ENCODE peak calls at places on chromosomes 2 and 18, in seven cellular contexts. One of them, this sample, is unnamed.

GRCh38 chr18:63439334-63439733 is 17.1 kb upstream of the VPS4B start:
- DNase-seq in CD8-positive, alpha-beta T cell: peak
- DNase-seq in RWPE2: no peak
- DNase-seq in stimulated activated effector memory CD8-positive, alpha-beta T cell treated with anti-CD3 and anti-CD28 coated beads, Interleukin-12 subunit alpha, Interleukin-12 subunit beta, amount 100 ng/mL, for 72 hours: peak
- DNase-seq in ureter: no peak
- DNase-seq in Ammon's horn: peak
- DNase-seq in aorta: no peak
- DNase-seq in this sample: peak

GRCh38 chr2:237456200-237456731 is 30.8 kb upstream of the MLPH start:
- DNase-seq in CD8-positive, alpha-beta T cell: no peak
- DNase-seq in RWPE2: no peak
- DNase-seq in stimulated activated effector memory CD8-positive, alpha-beta T cell treated with anti-CD3 and anti-CD28 coated beads, Interleukin-12 subunit alpha, Interleukin-12 subunit beta, amount 100 ng/mL, for 72 hours: no peak
- DNase-seq in ureter: no peak
- DNase-seq in Ammon's horn: no peak
- DNase-seq in aorta: peak
- DNase-seq in this sample: no peak

GRCh38 chr2:105324732-105325131 is 4.8 kb downstream of the TGFBRAP1 start:
- DNase-seq in CD8-positive, alpha-beta T cell: no peak
- DNase-seq in RWPE2: no peak
- DNase-seq in stimulated activated effector memory CD8-positive, alpha-beta T cell treated with anti-CD3 and anti-CD28 coated beads, Interleukin-12 subunit alpha, Interleukin-12 subunit beta, amount 100 ng/mL, for 72 hours: no peak
- DNase-seq in ureter: no peak
- DNase-seq in Ammon's horn: no peak
- DNase-seq in aorta: no peak
- DNase-seq in this sample: no peak

GRCh38 chr2:215828528-215829184 is 184.7 kb downstream of the MREG start:
- DNase-seq in CD8-positive, alpha-beta T cell: no peak
- DNase-seq in RWPE2: no peak
- DNase-seq in stimulated activated effector memory CD8-positive, alpha-beta T cell treated with anti-CD3 and anti-CD28 coated beads, Interleukin-12 subunit alpha, Interleukin-12 subunit beta, amount 100 ng/mL, for 72 hours: no peak
- DNase-seq in ureter: peak
- DNase-seq in Ammon's horn: peak
- DNase-seq in aorta: no peak
- DNase-seq in this sample: peak

GRCh38 chr2:38013158-38013752 is 62.7 kb downstream of the CYP1B1 start:
- DNase-seq in CD8-positive, alpha-beta T cell: no peak
- DNase-seq in RWPE2: no peak
- DNase-seq in stimulated activated effector memory CD8-positive, alpha-beta T cell treated with anti-CD3 and anti-CD28 coated beads, Interleukin-12 subunit alpha, Interleukin-12 subunit beta, amount 100 ng/mL, for 72 hours: no peak
- DNase-seq in ureter: no peak
- DNase-seq in Ammon's horn: no peak
- DNase-seq in aorta: no peak
- DNase-seq in this sample: no peak

GRCh38 chr18:72867721-72868665 is at the start of gene NETO1:
- DNase-seq in CD8-positive, alpha-beta T cell: no peak
- DNase-seq in RWPE2: no peak
- DNase-seq in stimulated activated effector memory CD8-positive, alpha-beta T cell treated with anti-CD3 and anti-CD28 coated beads, Interleukin-12 subunit alpha, Interleukin-12 subunit beta, amount 100 ng/mL, for 72 hours: no peak
- DNase-seq in ureter: no peak
- DNase-seq in Ammon's horn: no peak
- DNase-seq in aorta: no peak
- DNase-seq in this sample: no peak

GRCh38 chr2:73993376-73993775 is 8.7 kb downstream of the TET3 start:
- DNase-seq in CD8-positive, alpha-beta T cell: no peak
- DNase-seq in RWPE2: no peak
- DNase-seq in stimulated activated effector memory CD8-positive, alpha-beta T cell treated with anti-CD3 and anti-CD28 coated beads, Interleukin-12 subunit alpha, Interleukin-12 subunit beta, amount 100 ng/mL, for 72 hours: no peak
- DNase-seq in ureter: no peak
- DNase-seq in Ammon's horn: no peak
- DNase-seq in aorta: no peak
- DNase-seq in this sample: no peak

GRCh38 chr2:74037379-74037860 is 52.7 kb downstream of the TET3 start:
- DNase-seq in CD8-positive, alpha-beta T cell: no peak
- DNase-seq in RWPE2: no peak
- DNase-seq in stimulated activated effector memory CD8-positive, alpha-beta T cell treated with anti-CD3 and anti-CD28 coated beads, Interleukin-12 subunit alpha, Interleukin-12 subunit beta, amount 100 ng/mL, for 72 hours: no peak
- DNase-seq in ureter: no peak
- DNase-seq in Ammon's horn: peak
- DNase-seq in aorta: no peak
- DNase-seq in this sample: peak

GRCh38 chr18:21762181-21762772 is 21.7 kb downstream of the MIB1 start:
- DNase-seq in CD8-positive, alpha-beta T cell: no peak
- DNase-seq in RWPE2: no peak
- DNase-seq in stimulated activated effector memory CD8-positive, alpha-beta T cell treated with anti-CD3 and anti-CD28 coated beads, Interleukin-12 subunit alpha, Interleukin-12 subunit beta, amount 100 ng/mL, for 72 hours: no peak
- DNase-seq in ureter: no peak
- DNase-seq in Ammon's horn: no peak
- DNase-seq in aorta: no peak
- DNase-seq in this sample: no peak

This sample was measured in pons.